ENCODE peak calls at places on chromosomes 11 and 22, in four cellular contexts. Z is esophagus squamous epithelium, Y is H9, K is cardiac fibroblast. T is an unnamed sample.
A peak's percentile ranks its signal among the peaks of the same experiment; 100 is the strongest.

GRCh38 chr11:8095356-8095755 is 14.3 kb downstream of the TUB start:
- DNase-seq in Z (no peak), Y (peak; percentile 19), K (no peak), T (no peak)

GRCh38 chr11:61334434-61335354 is 1.7 kb downstream of the TKFC start:
- DNase-seq in Z (no peak), Y (no peak), K (peak; percentile 46), T (no peak)

GRCh38 chr22:41197808-41198585 is 7.1 kb upstream of the L3MBTL2 start:
- DNase-seq in Z (no peak), Y (no peak), K (no peak), T (no peak)

GRCh38 chr11:22725079-22725478 is 58.7 kb downstream of the GAS2 start:
- DNase-seq in Z (no peak), Y (no peak), K (peak; percentile 3), T (no peak)

GRCh38 chr11:123407124-123407995 is 22.7 kb upstream of the GRAMD1B start:
- DNase-seq in Z (no peak), Y (peak; percentile 83), K (peak; percentile 80), T (peak; percentile 44)

GRCh38 chr11:114762437-114762836 is 84.1 kb downstream of the NXPE2 start:
- DNase-seq in Z (no peak), Y (peak; percentile 72), K (peak; percentile 77), T (no peak)

GRCh38 chr22:24867327-24868022 is 61.5 kb downstream of the SGSM1 start:
- DNase-seq in Z (no peak), Y (no peak), K (no peak), T (no peak)

GRCh38 chr11:64251986-64252837 is 882 bp downstream of the PLCB3 start:
- DNase-seq in Z (no peak), Y (no peak), K (peak; percentile 57), T (peak; percentile 50)

GRCh38 chr22:48428556-48429371 is 1398.9 kb downstream of the BRD1 start:
- DNase-seq in Z (no peak), Y (no peak), K (no peak), T (no peak)

GRCh38 chr22:46604306-46604690 is 15.9 kb upstream of the GRAMD4 start:
- DNase-seq in Z (no peak), Y (no peak), K (no peak), T (peak; percentile 68)

GRCh38 chr11:64745219-64745522 is 1.2 kb upstream of the RASGRP2 start:
- DNase-seq in Z (peak; percentile 76), Y (no peak), K (no peak), T (peak; percentile 74)

GRCh38 chr22:45538284-45538683 is 35.6 kb downstream of the FBLN1 start:
- DNase-seq in Z (no peak), Y (no peak), K (peak; percentile 58), T (no peak)

GRCh38 chr11:130668751-130669150 is 220.3 kb downstream of the ADAMTS15 start:
- DNase-seq in Z (no peak), Y (no peak), K (no peak), T (no peak)

GRCh38 chr11:123249354-123249753 is 54.3 kb upstream of the CLMP start:
- DNase-seq in Z (no peak), Y (no peak), K (peak; percentile 27), T (no peak)

GRCh38 chr11:124717786-124718634 is 21.7 kb upstream of the NRGN start:
- DNase-seq in Z (no peak), Y (peak; percentile 48), K (peak; percentile 44), T (peak; percentile 29)

GRCh38 chr22:47175151-47175760 is 412.8 kb downstream of the TBC1D22A start:
- DNase-seq in Z (no peak), Y (peak; percentile 19), K (peak; percentile 85), T (no peak)

GRCh38 chr11:14499178-14499559 is 442 bp downstream of the COPB1 start:
- DNase-seq in Z (no peak), Y (peak; percentile 35), K (peak; percentile 28), T (no peak)

GRCh38 chr11:122137081-122137793 is 21.2 kb upstream of the BLID start:
- DNase-seq in Z (no peak), Y (no peak), K (peak; percentile 91), T (no peak)

GRCh38 chr11:118180300-118180703 is 3.9 kb upstream of the SCN2B start:
- DNase-seq in Z (no peak), Y (peak; percentile 81), K (peak; percentile 30), T (no peak)

GRCh38 chr11:68998390-68998911 is 14.6 kb downstream of the MRGPRF start:
- DNase-seq in Z (no peak), Y (peak; percentile 22), K (peak; percentile 56), T (no peak)

GRCh38 chr11:65912840-65913239 is 6.0 kb downstream of the C11orf68 start:
- DNase-seq in Z (no peak), Y (no peak), K (peak; percentile 52), T (peak; percentile 52)

GRCh38 chr11:68325183-68325893 is 12.9 kb downstream of the LRP5 start:
- DNase-seq in Z (no peak), Y (peak; percentile 68), K (no peak), T (no peak)

DNA sequence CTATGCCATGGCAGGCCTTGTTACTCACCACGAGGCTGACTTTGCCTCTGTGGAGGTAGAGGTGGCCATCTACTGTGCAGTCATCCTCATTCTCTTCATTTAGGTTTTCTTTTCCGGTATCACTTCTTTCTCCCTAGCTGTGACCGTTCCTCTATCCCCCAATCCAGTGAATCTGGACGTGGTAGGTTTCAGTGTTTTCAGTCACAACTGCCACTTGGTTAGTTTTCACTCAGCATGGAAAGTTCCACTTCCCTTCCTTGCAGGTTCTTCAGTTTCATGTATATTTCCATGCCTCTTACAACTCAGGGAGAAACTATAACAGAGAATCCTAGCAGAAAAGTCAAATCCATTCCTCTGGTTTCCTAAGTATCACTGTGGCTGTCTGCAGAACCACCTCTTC is 1.9 kb downstream of the HPS4 start:
- DNase-seq in Z (no peak), Y (no peak), K (no peak), T (no peak)
- TF ChIP-seq CTCF in Z (no peak), Y (no peak), K (no peak), T (no peak)

GRCh38 chr22:23178512-23179254 is 1.6 kb upstream of the BCR start:
- DNase-seq in Z (no peak), Y (peak; percentile 79), K (peak; percentile 68), T (peak; percentile 79)
- TF ChIP-seq CTCF in Z (peak; percentile 95), Y (peak; percentile 99), K (peak; percentile 98), T (peak; percentile 92)

GRCh38 chr11:13149991-13150390 is 127.6 kb upstream of the BMAL1 start:
- DNase-seq in Z (no peak), Y (no peak), K (no peak), T (no peak)

GRCh38 chr11:13141731-13142724 is 132.9 kb downstream of the RASSF10 start:
- DNase-seq in Z (no peak), Y (no peak), K (no peak), T (no peak)

GRCh38 chr11:13143486-13144297 is 133.9 kb upstream of the BMAL1 start:
- DNase-seq in Z (no peak), Y (no peak), K (no peak), T (no peak)

GRCh38 chr11:13140873-13141655 is 131.9 kb downstream of the RASSF10 start:
- DNase-seq in Z (no peak), Y (no peak), K (peak; percentile 18), T (no peak)

GRCh38 chr11:13145461-13145860 is 132.1 kb upstream of the BMAL1 start:
- DNase-seq in Z (no peak), Y (no peak), K (no peak), T (no peak)
- TF ChIP-seq CTCF in Z (no peak), Y (peak; percentile 44), K (no peak), T (no peak)

DNA sequence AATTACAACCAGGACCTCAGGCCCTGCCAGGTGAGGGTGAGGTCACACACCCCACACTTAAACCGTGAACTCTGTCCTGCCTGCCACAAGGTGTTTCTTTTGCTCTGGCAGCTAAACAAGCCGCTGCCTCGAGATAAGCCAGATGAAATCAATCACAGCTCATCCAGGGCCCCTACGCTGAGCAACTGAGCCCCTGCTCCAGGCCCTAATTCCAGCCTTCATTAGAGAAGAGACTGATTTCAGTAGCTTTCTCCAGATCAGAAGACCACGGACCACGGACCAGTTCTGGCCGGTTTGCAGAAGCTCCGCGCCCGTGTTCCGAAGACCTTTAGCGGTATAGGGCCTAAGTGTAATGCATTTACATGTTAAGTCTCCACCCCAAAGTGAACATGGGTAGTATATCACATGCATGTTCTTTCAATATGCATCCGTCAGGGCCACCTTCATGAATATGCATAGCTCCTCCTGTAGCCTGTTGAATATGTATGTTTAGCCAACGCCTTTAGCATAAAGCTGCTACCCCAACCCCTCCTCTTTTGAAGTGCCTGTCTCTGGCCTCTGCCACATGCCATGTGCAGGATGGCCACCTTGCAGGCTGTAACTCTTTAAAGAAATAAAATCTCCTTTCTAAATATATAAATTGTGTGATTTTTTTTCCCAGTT is 14.9 kb upstream of the RAC2 start:
- DNase-seq in Z (no peak), Y (peak; percentile 37), K (no peak), T (no peak)
- TF ChIP-seq CTCF in Z (no peak), Y (no peak), K (no peak), T (no peak)

T was measured in GM10248.